ENCODE peak calls at places on chromosomes 3 and 15, in eight cellular contexts. D is AG20443, X is ELR, Q is dorsolateral prefrontal cortex, V is gastrocnemius medialis, O is suprapubic skin, N is esophagus muscularis mucosa, K is T-cell. Y is an unnamed sample.

GRCh38 chr3:10170915-10171478 is 6.3 kb downstream of the IRAK2 start:
- DNase-seq in D (no peak), X (no peak), Q (no peak), V (no peak), O (no peak), N (no peak), K (no peak), Y (no peak)

GRCh38 chr3:14962762-14963161 is 15.4 kb downstream of the NR2C2 start:
- DNase-seq in D (peak; percentile 16), X (peak; percentile 92), Q (no peak), V (no peak), O (no peak), N (no peak), K (no peak), Y (no peak)

GRCh38 chr3:82293867-82294266 is 532.4 kb upstream of the GBE1 start:
- DNase-seq in D (no peak), X (no peak), Q (no peak), V (no peak), O (no peak), N (no peak), K (no peak), Y (no peak)

GRCh38 chr3:124942613-124943012 is 8.1 kb upstream of the MUC13 start:
- DNase-seq in D (no peak), X (no peak), Q (no peak), V (no peak), O (no peak), N (no peak), K (no peak), Y (no peak)

GRCh38 chr3:128323206-128324081 is 143.2 kb downstream of the DNAJB8 start:
- DNase-seq in D (no peak), X (peak; percentile 8), Q (no peak), V (no peak), O (no peak), N (no peak), K (no peak), Y (no peak)

GRCh38 chr3:128493221-128494151 is 485 bp upstream of the GATA2 start:
- DNase-seq in D (no peak), X (no peak), Q (no peak), V (no peak), O (peak; percentile 78), N (no peak), K (no peak), Y (no peak)

GRCh38 chr15:88401269-88401971 is 65.8 kb downstream of the MRPL46 start:
- DNase-seq in D (no peak), X (no peak), Q (peak; percentile 43), V (no peak), O (no peak), N (peak; percentile 92), K (no peak), Y (peak; percentile 2)

GRCh38 chr3:80384811-80385210 is 617.0 kb upstream of the ROBO1 start:
- DNase-seq in D (no peak), X (no peak), Q (no peak), V (no peak), O (no peak), N (no peak), K (no peak), Y (no peak)

GRCh38 chr15:68303560-68304436 is 26.3 kb downstream of the FEM1B start:
- DNase-seq in D (peak; percentile 5), X (peak; percentile 31), Q (no peak), V (no peak), O (no peak), N (peak; percentile 74), K (no peak), Y (no peak)

GRCh38 chr3:158737987-158738615 is 5.8 kb upstream of the RARRES1 start:
- DNase-seq in D (no peak), X (no peak), Q (no peak), V (no peak), O (no peak), N (no peak), K (no peak), Y (no peak)

GRCh38 chr3:127792664-127793292 is 29.5 kb downstream of the MGLL start:
- DNase-seq in D (peak; percentile 80), X (peak; percentile 85), Q (no peak), V (peak; percentile 48), O (no peak), N (no peak), K (no peak), Y (no peak)

GRCh38 chr3:14863324-14864100 is 44.8 kb downstream of the FGD5 start:
- DNase-seq in D (no peak), X (no peak), Q (no peak), V (no peak), O (no peak), N (no peak), K (no peak), Y (no peak)

GRCh38 chr3:182837855-182838454 is 44.7 kb downstream of the ATP11B start:
- DNase-seq in D (peak; percentile 10), X (peak; percentile 64), Q (no peak), V (no peak), O (no peak), N (no peak), K (no peak), Y (peak; percentile 5)

GRCh38 chr3:17433866-17434265 is 308.6 kb downstream of the TBC1D5 start:
- DNase-seq in D (no peak), X (no peak), Q (no peak), V (no peak), O (no peak), N (no peak), K (no peak), Y (no peak)

GRCh38 chr15:71841563-71841962 is 31.2 kb downstream of the NR2E3 start:
- DNase-seq in D (no peak), X (no peak), Q (no peak), V (no peak), O (no peak), N (no peak), K (no peak), Y (no peak)

GRCh38 chr3:74343391-74343790 is 271.1 kb downstream of the CNTN3 start:
- DNase-seq in D (no peak), X (no peak), Q (no peak), V (no peak), O (no peak), N (no peak), K (no peak), Y (no peak)

Y was measured in naive thymus-derived CD4-positive, alpha-beta T cell.